ENCODE peak calls at places on chromosome 1, in ten cellular contexts. One of them, this sample, is unnamed.

GRCh38 chr1:27600500-27601175 is 3.3 kb downstream of the AHDC1 start:
- DNase-seq in hepatocyte: peak
- DNase-seq in fibroblast of lung: peak
- DNase-seq in GM12865: no peak
- DNase-seq in epithelial cell of esophagus: no peak
- DNase-seq in heart left ventricle: peak
- DNase-seq in IMR-90: peak
- DNase-seq in colonic mucosa: no peak
- DNase-seq in fibroblast of pulmonary artery: peak
- DNase-seq in stomach: no peak
- DNase-seq in this sample: no peak

GRCh38 chr1:207071426-207071825 is 17.2 kb upstream of the C4BPB start:
- DNase-seq in hepatocyte: no peak
- DNase-seq in fibroblast of lung: no peak
- DNase-seq in colonic mucosa: no peak
- DNase-seq in fibroblast of pulmonary artery: no peak
- DNase-seq in stomach: no peak
- DNase-seq in heart left ventricle: no peak
- DNase-seq in GM12865: no peak
- DNase-seq in epithelial cell of esophagus: no peak
- DNase-seq in IMR-90: no peak
- DNase-seq in this sample: no peak

GRCh38 chr1:190129367-190129766 is 348.3 kb downstream of the BRINP3 start:
- DNase-seq in IMR-90: no peak
- DNase-seq in fibroblast of lung: no peak
- DNase-seq in epithelial cell of esophagus: no peak
- DNase-seq in colonic mucosa: no peak
- DNase-seq in hepatocyte: no peak
- DNase-seq in heart left ventricle: no peak
- DNase-seq in GM12865: no peak
- DNase-seq in stomach: no peak
- DNase-seq in fibroblast of pulmonary artery: no peak
- DNase-seq in this sample: no peak

GRCh38 chr1:218823291-218823900 is 350.3 kb upstream of the LYPLAL1 start:
- DNase-seq in epithelial cell of esophagus: peak
- DNase-seq in IMR-90: peak
- DNase-seq in stomach: no peak
- DNase-seq in heart left ventricle: no peak
- DNase-seq in colonic mucosa: no peak
- DNase-seq in hepatocyte: no peak
- DNase-seq in fibroblast of lung: peak
- DNase-seq in GM12865: no peak
- DNase-seq in fibroblast of pulmonary artery: peak
- DNase-seq in this sample: peak

GRCh38 chr1:2497891-2498290 is 21.8 kb downstream of the PLCH2 start:
- DNase-seq in IMR-90: no peak
- DNase-seq in stomach: no peak
- DNase-seq in GM12865: no peak
- DNase-seq in fibroblast of pulmonary artery: no peak
- DNase-seq in epithelial cell of esophagus: no peak
- DNase-seq in hepatocyte: no peak
- DNase-seq in heart left ventricle: no peak
- DNase-seq in colonic mucosa: no peak
- DNase-seq in fibroblast of lung: no peak
- DNase-seq in this sample: no peak

GRCh38 chr1:202155478-202156021 is 4.9 kb downstream of the PTPN7 start:
- DNase-seq in epithelial cell of esophagus: peak
- DNase-seq in stomach: peak
- DNase-seq in fibroblast of pulmonary artery: no peak
- DNase-seq in fibroblast of lung: peak
- DNase-seq in colonic mucosa: peak
- DNase-seq in heart left ventricle: no peak
- DNase-seq in IMR-90: peak
- DNase-seq in hepatocyte: peak
- DNase-seq in GM12865: no peak
- DNase-seq in this sample: peak

GRCh38 chr1:110249256-110249655 is 39.1 kb downstream of the KCNC4 start:
- DNase-seq in stomach: no peak
- DNase-seq in IMR-90: no peak
- DNase-seq in GM12865: no peak
- DNase-seq in colonic mucosa: no peak
- DNase-seq in epithelial cell of esophagus: no peak
- DNase-seq in fibroblast of pulmonary artery: no peak
- DNase-seq in hepatocyte: no peak
- DNase-seq in heart left ventricle: no peak
- DNase-seq in fibroblast of lung: no peak
- DNase-seq in this sample: no peak

GRCh38 chr1:153306303-153307220 is 6.2 kb downstream of the PGLYRP3 start:
- DNase-seq in fibroblast of pulmonary artery: no peak
- DNase-seq in hepatocyte: no peak
- DNase-seq in heart left ventricle: no peak
- DNase-seq in colonic mucosa: no peak
- DNase-seq in epithelial cell of esophagus: no peak
- DNase-seq in IMR-90: no peak
- DNase-seq in GM12865: no peak
- DNase-seq in fibroblast of lung: no peak
- DNase-seq in stomach: no peak
- DNase-seq in this sample: no peak

GRCh38 chr1:1397839-1398523 is 1.2 kb downstream of the CCNL2 start:
- DNase-seq in fibroblast of pulmonary artery: peak
- DNase-seq in colonic mucosa: no peak
- DNase-seq in fibroblast of lung: peak
- DNase-seq in GM12865: no peak
- DNase-seq in epithelial cell of esophagus: peak
- DNase-seq in hepatocyte: no peak
- DNase-seq in stomach: no peak
- DNase-seq in IMR-90: peak
- DNase-seq in heart left ventricle: no peak
- DNase-seq in this sample: peak

GRCh38 chr1:187477103-187477502 is 648.4 kb downstream of the PLA2G4A start:
- DNase-seq in GM12865: no peak
- DNase-seq in heart left ventricle: no peak
- DNase-seq in epithelial cell of esophagus: peak
- DNase-seq in fibroblast of lung: peak
- DNase-seq in IMR-90: no peak
- DNase-seq in stomach: no peak
- DNase-seq in fibroblast of pulmonary artery: peak
- DNase-seq in colonic mucosa: no peak
- DNase-seq in hepatocyte: peak
- DNase-seq in this sample: no peak

GRCh38 chr1:15060104-15060503 is 93.4 kb upstream of the TMEM51 start:
- DNase-seq in epithelial cell of esophagus: no peak
- DNase-seq in stomach: no peak
- DNase-seq in heart left ventricle: no peak
- DNase-seq in hepatocyte: no peak
- DNase-seq in GM12865: no peak
- DNase-seq in colonic mucosa: no peak
- DNase-seq in fibroblast of lung: no peak
- DNase-seq in IMR-90: no peak
- DNase-seq in fibroblast of pulmonary artery: no peak
- DNase-seq in this sample: no peak

GRCh38 chr1:15063783-15064182 is 89.8 kb upstream of the TMEM51 start:
- DNase-seq in heart left ventricle: peak
- DNase-seq in hepatocyte: no peak
- DNase-seq in fibroblast of lung: no peak
- DNase-seq in epithelial cell of esophagus: no peak
- DNase-seq in IMR-90: no peak
- DNase-seq in fibroblast of pulmonary artery: no peak
- DNase-seq in stomach: no peak
- DNase-seq in colonic mucosa: no peak
- DNase-seq in GM12865: no peak
- DNase-seq in this sample: no peak

GRCh38 chr1:15063346-15063745 is 90.2 kb upstream of the TMEM51 start:
- DNase-seq in IMR-90: no peak
- DNase-seq in epithelial cell of esophagus: no peak
- DNase-seq in stomach: no peak
- DNase-seq in GM12865: no peak
- DNase-seq in fibroblast of lung: no peak
- DNase-seq in colonic mucosa: no peak
- DNase-seq in heart left ventricle: peak
- DNase-seq in hepatocyte: no peak
- DNase-seq in fibroblast of pulmonary artery: no peak
- DNase-seq in this sample: no peak

GRCh38 chr1:15064217-15064929 is 89.2 kb upstream of the TMEM51 start:
- DNase-seq in colonic mucosa: no peak
- DNase-seq in heart left ventricle: peak
- DNase-seq in epithelial cell of esophagus: peak
- DNase-seq in hepatocyte: no peak
- DNase-seq in fibroblast of pulmonary artery: no peak
- DNase-seq in stomach: no peak
- DNase-seq in fibroblast of lung: no peak
- DNase-seq in GM12865: no peak
- DNase-seq in IMR-90: no peak
- DNase-seq in this sample: no peak

GRCh38 chr1:15062479-15063099 is 91.0 kb upstream of the TMEM51 start:
- DNase-seq in IMR-90: no peak
- DNase-seq in fibroblast of lung: no peak
- DNase-seq in hepatocyte: peak
- DNase-seq in GM12865: no peak
- DNase-seq in heart left ventricle: no peak
- DNase-seq in stomach: no peak
- DNase-seq in colonic mucosa: peak
- DNase-seq in fibroblast of pulmonary artery: no peak
- DNase-seq in epithelial cell of esophagus: no peak
- DNase-seq in this sample: no peak
- TF ChIP-seq CTCF in IMR-90: peak
- TF ChIP-seq CTCF in fibroblast of lung: peak
- TF ChIP-seq CTCF in hepatocyte: peak
- TF ChIP-seq CTCF in GM12865: peak
- TF ChIP-seq CTCF in heart left ventricle: peak
- TF ChIP-seq CTCF in stomach: peak
- TF ChIP-seq CTCF in colonic mucosa: peak
- TF ChIP-seq CTCF in fibroblast of pulmonary artery: peak
- TF ChIP-seq CTCF in epithelial cell of esophagus: peak
- TF ChIP-seq CTCF in this sample: peak

DNA sequence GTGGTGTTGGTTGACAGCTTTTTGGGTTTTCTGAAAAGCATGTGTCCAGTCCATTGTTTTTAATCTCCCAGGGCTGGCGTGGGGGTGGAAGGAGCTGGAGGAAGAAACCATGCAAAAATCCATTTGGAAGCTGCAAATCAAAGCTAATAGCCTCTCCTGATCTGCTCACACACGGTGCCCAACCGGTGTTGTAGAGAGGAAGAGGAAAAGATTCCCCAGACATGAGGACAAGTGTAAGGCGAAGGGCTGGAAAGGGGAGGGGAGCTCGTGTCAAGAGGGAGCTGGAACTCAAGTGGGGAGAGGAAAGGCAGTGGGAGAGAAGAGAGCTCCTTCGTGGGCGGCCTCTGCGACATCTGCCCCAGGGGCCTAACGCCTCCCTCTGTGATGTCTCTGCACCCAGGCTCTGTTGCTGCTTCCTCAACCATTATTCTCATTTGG is 112.3 kb upstream of the IRF2BP2 start:
- DNase-seq in colonic mucosa: no peak
- DNase-seq in stomach: no peak
- DNase-seq in hepatocyte: no peak
- DNase-seq in fibroblast of pulmonary artery: no peak
- DNase-seq in IMR-90: no peak
- DNase-seq in heart left ventricle: no peak
- DNase-seq in fibroblast of lung: no peak
- DNase-seq in GM12865: no peak
- DNase-seq in epithelial cell of esophagus: no peak
- DNase-seq in this sample: no peak
- H3K4me3 ChIP-seq in colonic mucosa: no peak
- H3K4me3 ChIP-seq in stomach: no peak
- H3K4me3 ChIP-seq in hepatocyte: no peak
- H3K4me3 ChIP-seq in fibroblast of pulmonary artery: peak
- H3K4me3 ChIP-seq in IMR-90: no peak
- H3K4me3 ChIP-seq in heart left ventricle: no peak
- H3K4me3 ChIP-seq in fibroblast of lung: no peak
- H3K4me3 ChIP-seq in GM12865: no peak
- H3K4me3 ChIP-seq in epithelial cell of esophagus: no peak
- H3K4me3 ChIP-seq in this sample: no peak

DNA sequence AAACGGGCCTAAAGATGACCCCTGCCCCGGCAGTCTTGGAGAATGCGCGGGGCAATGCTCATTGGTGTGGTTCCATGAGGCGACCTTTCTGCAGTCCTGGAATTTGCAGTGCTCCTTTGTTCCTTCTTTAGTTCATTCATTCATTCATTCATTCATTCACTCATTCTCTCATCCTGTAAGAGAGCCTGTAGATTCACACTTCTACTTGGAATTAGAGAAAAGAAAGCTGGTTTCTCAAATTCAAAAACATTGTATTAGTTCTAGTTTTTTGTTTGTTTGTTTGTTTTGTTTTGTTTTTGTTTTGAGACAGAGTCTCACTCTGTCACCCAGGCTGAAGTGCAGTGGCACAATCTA is 31.6 kb downstream of the PAX7 start:
- DNase-seq in stomach: no peak
- DNase-seq in fibroblast of lung: no peak
- DNase-seq in colonic mucosa: no peak
- DNase-seq in epithelial cell of esophagus: no peak
- DNase-seq in hepatocyte: no peak
- DNase-seq in heart left ventricle: no peak
- DNase-seq in IMR-90: no peak
- DNase-seq in GM12865: no peak
- DNase-seq in fibroblast of pulmonary artery: no peak
- DNase-seq in this sample: no peak
- TF ChIP-seq CTCF in stomach: no peak
- TF ChIP-seq CTCF in fibroblast of lung: no peak
- TF ChIP-seq CTCF in colonic mucosa: no peak
- TF ChIP-seq CTCF in epithelial cell of esophagus: no peak
- TF ChIP-seq CTCF in hepatocyte: no peak
- TF ChIP-seq CTCF in heart left ventricle: no peak
- TF ChIP-seq CTCF in IMR-90: no peak
- TF ChIP-seq CTCF in GM12865: no peak
- TF ChIP-seq CTCF in fibroblast of pulmonary artery: no peak
- TF ChIP-seq CTCF in this sample: no peak

GRCh38 chr1:48035371-48036141 is 38.4 kb upstream of the TRABD2B start:
- DNase-seq in epithelial cell of esophagus: no peak
- DNase-seq in fibroblast of pulmonary artery: no peak
- DNase-seq in stomach: no peak
- DNase-seq in IMR-90: no peak
- DNase-seq in hepatocyte: no peak
- DNase-seq in heart left ventricle: no peak
- DNase-seq in GM12865: no peak
- DNase-seq in colonic mucosa: no peak
- DNase-seq in fibroblast of lung: no peak
- DNase-seq in this sample: no peak

GRCh38 chr1:48039088-48040049 is 42.2 kb upstream of the TRABD2B start:
- DNase-seq in fibroblast of lung: peak
- DNase-seq in GM12865: peak
- DNase-seq in epithelial cell of esophagus: peak
- DNase-seq in IMR-90: peak
- DNase-seq in stomach: no peak
- DNase-seq in colonic mucosa: no peak
- DNase-seq in hepatocyte: peak
- DNase-seq in fibroblast of pulmonary artery: peak
- DNase-seq in heart left ventricle: no peak
- DNase-seq in this sample: peak

GRCh38 chr1:48038273-48038767 is 41.1 kb upstream of the TRABD2B start:
- DNase-seq in stomach: no peak
- DNase-seq in IMR-90: no peak
- DNase-seq in fibroblast of pulmonary artery: no peak
- DNase-seq in GM12865: no peak
- DNase-seq in heart left ventricle: no peak
- DNase-seq in epithelial cell of esophagus: no peak
- DNase-seq in fibroblast of lung: no peak
- DNase-seq in colonic mucosa: no peak
- DNase-seq in hepatocyte: no peak
- DNase-seq in this sample: no peak

GRCh38 chr1:48033495-48034050 is 36.4 kb upstream of the TRABD2B start:
- DNase-seq in GM12865: no peak
- DNase-seq in stomach: no peak
- DNase-seq in colonic mucosa: no peak
- DNase-seq in epithelial cell of esophagus: no peak
- DNase-seq in IMR-90: no peak
- DNase-seq in heart left ventricle: no peak
- DNase-seq in fibroblast of pulmonary artery: no peak
- DNase-seq in fibroblast of lung: no peak
- DNase-seq in hepatocyte: no peak
- DNase-seq in this sample: no peak

GRCh38 chr1:48036693-48037386 is 39.7 kb upstream of the TRABD2B start:
- DNase-seq in stomach: no peak
- DNase-seq in colonic mucosa: no peak
- DNase-seq in fibroblast of pulmonary artery: no peak
- DNase-seq in fibroblast of lung: peak
- DNase-seq in IMR-90: peak
- DNase-seq in GM12865: no peak
- DNase-seq in hepatocyte: peak
- DNase-seq in epithelial cell of esophagus: peak
- DNase-seq in heart left ventricle: no peak
- DNase-seq in this sample: peak
- H3K4me3 ChIP-seq in stomach: no peak
- H3K4me3 ChIP-seq in colonic mucosa: no peak
- H3K4me3 ChIP-seq in fibroblast of pulmonary artery: no peak
- H3K4me3 ChIP-seq in fibroblast of lung: no peak
- H3K4me3 ChIP-seq in IMR-90: no peak
- H3K4me3 ChIP-seq in GM12865: no peak
- H3K4me3 ChIP-seq in hepatocyte: no peak
- H3K4me3 ChIP-seq in epithelial cell of esophagus: no peak
- H3K4me3 ChIP-seq in heart left ventricle: no peak
- H3K4me3 ChIP-seq in this sample: no peak